ENCODE peak calls at places on chromosomes 16 and 17, in four cellular contexts. One of them, this sample, is unnamed.

GRCh38 chr17:12730931-12731521 is 58.3 kb upstream of the ARHGAP44 start:
- DNase-seq in IMR-90: peak; percentile 78
- DNase-seq in transverse colon: peak; percentile 81
- DNase-seq in BE2C: no peak
- DNase-seq in this sample: peak; percentile 76

GRCh38 chr16:48384305-48384981 is 770 bp downstream of the SIAH1 start:
- DNase-seq in IMR-90: peak; percentile 40
- DNase-seq in transverse colon: peak; percentile 66
- DNase-seq in BE2C: peak; percentile 73
- DNase-seq in this sample: peak; percentile 80

GRCh38 chr17:73291260-73291801 is 20.5 kb downstream of the CDC42EP4 start:
- DNase-seq in IMR-90: peak; percentile 86
- DNase-seq in transverse colon: peak; percentile 76
- DNase-seq in BE2C: no peak
- DNase-seq in this sample: peak; percentile 52

GRCh38 chr17:47949197-47949759 is 7.9 kb downstream of the PNPO start:
- DNase-seq in IMR-90: peak; percentile 82
- DNase-seq in transverse colon: peak; percentile 95
- DNase-seq in BE2C: peak; percentile 94
- DNase-seq in this sample: peak; percentile 94

GRCh38 chr17:78324391-78325075 is 35.3 kb downstream of the SOCS3 start:
- DNase-seq in IMR-90: peak; percentile 89
- DNase-seq in transverse colon: peak; percentile 60
- DNase-seq in BE2C: no peak
- DNase-seq in this sample: peak; percentile 84

GRCh38 chr16:80804451-80805383 is at the start of gene CDYL2:
- DNase-seq in IMR-90: peak; percentile 2
- DNase-seq in transverse colon: peak; percentile 61
- DNase-seq in BE2C: peak; percentile 7
- DNase-seq in this sample: peak; percentile 74

GRCh38 chr17:4498461-4499397 is at the start of gene SPNS2:
- DNase-seq in IMR-90: peak; percentile 29
- DNase-seq in transverse colon: peak; percentile 68
- DNase-seq in BE2C: peak; percentile 71
- DNase-seq in this sample: peak; percentile 78

GRCh38 chr17:63988741-63989621 is 9.2 kb upstream of the PRR29 start:
- DNase-seq in IMR-90: no peak
- DNase-seq in transverse colon: no peak
- DNase-seq in BE2C: no peak
- DNase-seq in this sample: peak; percentile 25

GRCh38 chr17:77208217-77208808 is 67.5 kb downstream of the SEC14L1 start:
- DNase-seq in IMR-90: peak; percentile 59
- DNase-seq in transverse colon: no peak
- DNase-seq in BE2C: no peak
- DNase-seq in this sample: peak; percentile 8

GRCh38 chr17:17885029-17885351 is 48.2 kb upstream of the SREBF1 start:
- DNase-seq in IMR-90: no peak
- DNase-seq in transverse colon: no peak
- DNase-seq in BE2C: no peak
- DNase-seq in this sample: no peak

GRCh38 chr17:38745545-38745944 is 2.6 kb downstream of the PCGF2 start:
- DNase-seq in IMR-90: no peak
- DNase-seq in transverse colon: no peak
- DNase-seq in BE2C: peak; percentile 79
- DNase-seq in this sample: no peak

GRCh38 chr16:10862432-10862831 is 14.6 kb upstream of the CIITA start:
- DNase-seq in IMR-90: peak; percentile 54
- DNase-seq in transverse colon: no peak
- DNase-seq in BE2C: no peak
- DNase-seq in this sample: no peak

GRCh38 chr17:32222621-32223020 is 43.0 kb upstream of the RHBDL3 start:
- DNase-seq in IMR-90: peak; percentile 15
- DNase-seq in transverse colon: no peak
- DNase-seq in BE2C: no peak
- DNase-seq in this sample: no peak

GRCh38 chr17:32795339-32795979 is 81.5 kb downstream of the MYO1D start:
- DNase-seq in IMR-90: no peak
- DNase-seq in transverse colon: peak; percentile 55
- DNase-seq in BE2C: no peak
- DNase-seq in this sample: peak; percentile 57

GRCh38 chr16:88870608-88871348 is 4.3 kb upstream of the PABPN1L start:
- DNase-seq in IMR-90: no peak
- DNase-seq in transverse colon: peak; percentile 51
- DNase-seq in BE2C: no peak
- DNase-seq in this sample: no peak

GRCh38 chr17:17812211-17813054 is 24.4 kb downstream of the SREBF1 start:
- DNase-seq in IMR-90: peak; percentile 41
- DNase-seq in transverse colon: peak; percentile 74
- DNase-seq in BE2C: peak; percentile 56
- DNase-seq in this sample: no peak

GRCh38 chr17:27612160-27612767 is 18.7 kb upstream of the LGALS9 start:
- DNase-seq in IMR-90: peak; percentile 45
- DNase-seq in transverse colon: no peak
- DNase-seq in BE2C: no peak
- DNase-seq in this sample: no peak

GRCh38 chr16:17945080-17945601 is 391.4 kb downstream of the NPIPA8 start:
- DNase-seq in IMR-90: no peak
- DNase-seq in transverse colon: no peak
- DNase-seq in BE2C: no peak
- DNase-seq in this sample: no peak

GRCh38 chr16:85888405-85889331 is 10.3 kb upstream of the IRF8 start:
- DNase-seq in IMR-90: peak; percentile 65
- DNase-seq in transverse colon: no peak
- DNase-seq in BE2C: no peak
- DNase-seq in this sample: no peak

GRCh38 chr17:77266891-77267341 is 126.1 kb downstream of the SEC14L1 start:
- DNase-seq in IMR-90: peak; percentile 23
- DNase-seq in transverse colon: no peak
- DNase-seq in BE2C: no peak
- DNase-seq in this sample: no peak

GRCh38 chr17:41308251-41308917 is 725 bp downstream of the KRTAP16-1 start:
- DNase-seq in IMR-90: no peak
- DNase-seq in transverse colon: peak; percentile 63
- DNase-seq in BE2C: no peak
- DNase-seq in this sample: peak; percentile 40

GRCh38 chr17:17971431-17972125 is 622 bp downstream of the TOM1L2 start:
- DNase-seq in IMR-90: no peak
- DNase-seq in transverse colon: peak; percentile 48
- DNase-seq in BE2C: no peak
- DNase-seq in this sample: peak; percentile 76

GRCh38 chr17:58660621-58661020 is 31.2 kb downstream of the TEX14 start:
- DNase-seq in IMR-90: no peak
- DNase-seq in transverse colon: no peak
- DNase-seq in BE2C: no peak
- DNase-seq in this sample: no peak

GRCh38 chr17:50853781-50854180 is 12.4 kb downstream of the TOB1 start:
- DNase-seq in IMR-90: no peak
- DNase-seq in transverse colon: no peak
- DNase-seq in BE2C: no peak
- DNase-seq in this sample: no peak

GRCh38 chr17:58187063-58187462 is 5.5 kb upstream of the EPX start:
- DNase-seq in IMR-90: no peak
- DNase-seq in transverse colon: no peak
- DNase-seq in BE2C: no peak
- DNase-seq in this sample: no peak

GRCh38 chr17:21214777-21215541 is 998 bp upstream of the TMEM11 start:
- DNase-seq in IMR-90: no peak
- DNase-seq in transverse colon: no peak
- DNase-seq in BE2C: no peak
- DNase-seq in this sample: peak; percentile 42

GRCh38 chr16:5228369-5228768 is 130.8 kb upstream of the EEF2KMT start:
- DNase-seq in IMR-90: no peak
- DNase-seq in transverse colon: no peak
- DNase-seq in BE2C: no peak
- DNase-seq in this sample: no peak

GRCh38 chr17:30858556-30859250 is 26.9 kb downstream of the ATAD5 start:
- DNase-seq in IMR-90: peak; percentile 1
- DNase-seq in transverse colon: no peak
- DNase-seq in BE2C: no peak
- DNase-seq in this sample: no peak

GRCh38 chr16:22220076-22220453 is 14.0 kb downstream of the EEF2K start:
- DNase-seq in IMR-90: peak; percentile 27
- DNase-seq in transverse colon: peak; percentile 48
- DNase-seq in BE2C: no peak
- DNase-seq in this sample: peak; percentile 60

GRCh38 chr17:82450357-82451106 is at the start of gene CYBC1:
- DNase-seq in IMR-90: peak; percentile 89
- DNase-seq in transverse colon: peak; percentile 96
- DNase-seq in BE2C: peak; percentile 94
- DNase-seq in this sample: peak; percentile 96
- H3K4me1 ChIP-seq in IMR-90: peaks cover 11% of the 10 kb centered on the region
- H3K4me1 ChIP-seq in transverse colon: peaks cover 13% of the 10 kb centered on the region
- H3K4me1 ChIP-seq in BE2C: no peaks in the 10 kb centered on the region
- H3K4me1 ChIP-seq in this sample: peaks cover 4% of the 10 kb centered on the region

GRCh38 chr16:57660715-57661463 is 7.2 kb upstream of the ADGRG3 start:
- DNase-seq in IMR-90: no peak
- DNase-seq in transverse colon: no peak
- DNase-seq in BE2C: no peak
- DNase-seq in this sample: no peak
- H3K36me3 ChIP-seq in IMR-90: no peaks in the 10 kb centered on the region
- H3K36me3 ChIP-seq in transverse colon: no peaks in the 10 kb centered on the region
- H3K36me3 ChIP-seq in BE2C: no peaks in the 10 kb centered on the region
- H3K36me3 ChIP-seq in this sample: no peaks in the 10 kb centered on the region

GRCh38 chr17:2366747-2367494 is 29.6 kb downstream of the SGSM2 start:
- DNase-seq in IMR-90: no peak
- DNase-seq in transverse colon: no peak
- DNase-seq in BE2C: peak; percentile 33
- DNase-seq in this sample: peak; percentile 22
- TF ChIP-seq CTCF in IMR-90: peak; percentile 10
- TF ChIP-seq CTCF in transverse colon: no peak
- TF ChIP-seq CTCF in BE2C: peak; percentile 38
- TF ChIP-seq CTCF in this sample: no peak

DNA sequence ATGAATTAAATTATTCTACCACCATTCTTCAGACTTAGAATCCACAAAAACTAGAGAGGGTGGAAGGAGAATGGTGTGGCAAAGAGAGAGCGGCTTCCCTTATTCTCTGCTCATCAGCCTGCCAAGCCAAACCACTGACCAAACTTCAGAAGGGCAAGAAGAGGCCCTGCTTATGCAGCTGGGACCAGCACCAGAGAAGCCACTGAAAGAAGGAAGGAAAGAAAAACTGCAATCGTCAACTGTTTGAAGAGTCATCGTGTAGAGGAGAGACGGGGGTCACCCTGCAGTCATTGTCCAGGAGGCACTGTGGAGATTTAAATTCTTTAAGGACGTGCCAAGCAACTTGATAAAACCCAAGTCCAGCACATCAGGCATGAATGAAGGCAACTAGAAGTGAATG is 15.6 kb downstream of the PMP22 start:
- DNase-seq in IMR-90: no peak
- DNase-seq in transverse colon: no peak
- DNase-seq in BE2C: no peak
- DNase-seq in this sample: no peak
- H3K4me1 ChIP-seq in IMR-90: peaks cover 4% of the 10 kb centered on the region
- H3K4me1 ChIP-seq in transverse colon: peaks cover 16% of the 10 kb centered on the region
- H3K4me1 ChIP-seq in BE2C: no peaks in the 10 kb centered on the region
- H3K4me1 ChIP-seq in this sample: peaks cover 10% of the 10 kb centered on the region

DNA sequence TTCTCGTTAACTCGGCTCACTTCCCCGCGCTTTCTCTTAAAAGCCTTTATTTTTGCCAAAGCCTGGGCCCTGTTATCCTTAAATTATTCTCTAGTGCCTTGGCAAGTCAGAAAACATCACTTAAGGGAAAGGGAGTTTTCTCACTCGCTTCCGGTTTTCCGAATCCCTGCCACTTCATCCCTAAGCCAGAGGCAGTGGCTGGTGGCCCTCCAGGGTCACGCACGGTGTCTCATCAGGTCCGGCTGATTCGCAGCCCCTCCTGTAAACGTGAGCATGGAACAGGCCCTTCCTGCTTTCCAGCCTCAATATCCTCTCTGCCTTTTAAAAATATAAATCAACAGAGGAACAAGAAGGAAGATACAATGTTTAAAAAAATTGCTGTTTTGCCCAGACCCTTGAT is 142.5 kb upstream of the CHMP6 start:
- DNase-seq in IMR-90: no peak
- DNase-seq in transverse colon: no peak
- DNase-seq in BE2C: no peak
- DNase-seq in this sample: no peak
- H3K36me3 ChIP-seq in IMR-90: peaks cover 19% of the 10 kb centered on the region
- H3K36me3 ChIP-seq in transverse colon: no peaks in the 10 kb centered on the region
- H3K36me3 ChIP-seq in BE2C: no peaks in the 10 kb centered on the region
- H3K36me3 ChIP-seq in this sample: no peaks in the 10 kb centered on the region

GRCh38 chr17:13761221-13761620 is 159.5 kb upstream of the HS3ST3A1 start:
- DNase-seq in IMR-90: no peak
- DNase-seq in transverse colon: no peak
- DNase-seq in BE2C: no peak
- DNase-seq in this sample: no peak

GRCh38 chr17:13755851-13756250 is 154.1 kb upstream of the HS3ST3A1 start:
- DNase-seq in IMR-90: no peak
- DNase-seq in transverse colon: no peak
- DNase-seq in BE2C: no peak
- DNase-seq in this sample: no peak

GRCh38 chr17:13756763-13757162 is 155.0 kb upstream of the HS3ST3A1 start:
- DNase-seq in IMR-90: no peak
- DNase-seq in transverse colon: no peak
- DNase-seq in BE2C: no peak
- DNase-seq in this sample: no peak

GRCh38 chr17:13759936-13760335 is 158.2 kb upstream of the HS3ST3A1 start:
- DNase-seq in IMR-90: no peak
- DNase-seq in transverse colon: no peak
- DNase-seq in BE2C: no peak
- DNase-seq in this sample: no peak

GRCh38 chr17:13757871-13758270 is 156.1 kb upstream of the HS3ST3A1 start:
- DNase-seq in IMR-90: no peak
- DNase-seq in transverse colon: no peak
- DNase-seq in BE2C: no peak
- DNase-seq in this sample: no peak
- TF ChIP-seq CTCF in IMR-90: no peak
- TF ChIP-seq CTCF in transverse colon: no peak
- TF ChIP-seq CTCF in BE2C: no peak
- TF ChIP-seq CTCF in this sample: no peak

GRCh38 chr17:66507982-66508760 is 205.8 kb downstream of the PRKCA start:
- DNase-seq in IMR-90: no peak
- DNase-seq in transverse colon: no peak
- DNase-seq in BE2C: no peak
- DNase-seq in this sample: no peak
- H3K4me1 ChIP-seq in IMR-90: peaks cover 25% of the 10 kb centered on the region
- H3K4me1 ChIP-seq in transverse colon: peaks cover 39% of the 10 kb centered on the region
- H3K4me1 ChIP-seq in BE2C: peaks cover 11% of the 10 kb centered on the region
- H3K4me1 ChIP-seq in this sample: peaks cover 29% of the 10 kb centered on the region

GRCh38 chr17:81278831-81279230 is 16.3 kb downstream of the SLC38A10 start:
- DNase-seq in IMR-90: no peak
- DNase-seq in transverse colon: no peak
- DNase-seq in BE2C: no peak
- DNase-seq in this sample: no peak
- H3K36me3 ChIP-seq in IMR-90: peaks cover 50% of the 10 kb centered on the region
- H3K36me3 ChIP-seq in transverse colon: no peaks in the 10 kb centered on the region
- H3K36me3 ChIP-seq in BE2C: peaks cover 6% of the 10 kb centered on the region
- H3K36me3 ChIP-seq in this sample: peaks cover 5% of the 10 kb centered on the region

This sample was measured in mucosa of descending colon.